ENCODE peak calls at places on chromosome 16, in nine cellular contexts. P is AG09319, B is osteoblast, A is lower lobe of right lung, S is H9, J is endodermal cell, O is stomach, C is HFFc6, D is A549. N is an unnamed sample.
A peak's percentile ranks its signal among the peaks of the same experiment; 100 is the strongest.

GRCh38 chr16:57998484-57998883 is 2.0 kb downstream of the ZNF319 start:
- DNase-seq in P (no peak), B (peak; percentile 87), A (peak; percentile 79), S (peak; percentile 81), J (peak; percentile 86), O (peak; percentile 46), C (no peak), D (peak; percentile 34), N (no peak)

GRCh38 chr16:70470927-70471341 is 16.5 kb downstream of the FCSK start:
- DNase-seq in P (no peak), B (peak; percentile 92), A (no peak), S (peak; percentile 75), J (peak; percentile 87), O (peak; percentile 61), C (no peak), D (peak; percentile 65), N (no peak)

GRCh38 chr16:68490829-68491575 is 42.7 kb upstream of the SMPD3 start:
- DNase-seq in P (no peak), B (no peak), A (no peak), S (peak; percentile 48), J (peak; percentile 93), O (peak; percentile 90), C (peak; percentile 55), D (peak; percentile 27), N (no peak)

GRCh38 chr16:86337581-86338402 is 172.5 kb upstream of the FOXF1 start:
- DNase-seq in P (no peak), B (no peak), A (no peak), S (peak; percentile 19), J (no peak), O (no peak), C (no peak), D (no peak), N (no peak)

GRCh38 chr16:49453983-49454382 is 80.4 kb downstream of the C16orf78 start:
- DNase-seq in P (no peak), B (no peak), A (no peak), S (no peak), J (peak; percentile 44), O (no peak), C (no peak), D (no peak), N (no peak)

GRCh38 chr16:14302399-14303181 is 231.5 kb downstream of the MRTFB start:
- DNase-seq in P (no peak), B (peak; percentile 94), A (no peak), S (peak; percentile 49), J (peak; percentile 78), O (no peak), C (no peak), D (peak; percentile 61), N (peak; percentile 62)

GRCh38 chr16:70454221-70455034 is at the start of gene FCSK:
- DNase-seq in P (no peak), B (peak; percentile 98), A (peak; percentile 81), S (peak; percentile 84), J (peak; percentile 92), O (peak; percentile 64), C (no peak), D (peak; percentile 75), N (peak; percentile 90)

GRCh38 chr16:49469323-49469670 is 95.7 kb downstream of the C16orf78 start:
- DNase-seq in P (no peak), B (peak; percentile 66), A (no peak), S (no peak), J (no peak), O (no peak), C (no peak), D (no peak), N (no peak)

GRCh38 chr16:84862804-84863484 is 43.2 kb downstream of the CRISPLD2 start:
- DNase-seq in P (no peak), B (peak; percentile 14), A (no peak), S (no peak), J (no peak), O (no peak), C (no peak), D (no peak), N (no peak)

GRCh38 chr16:63690267-63690666 is 1431.6 kb downstream of the CDH11 start:
- DNase-seq in P (no peak), B (no peak), A (no peak), S (no peak), J (no peak), O (no peak), C (no peak), D (no peak), N (no peak)

GRCh38 chr16:68704232-68704867 is 32.7 kb upstream of the CDH1 start:
- DNase-seq in P (peak; percentile 16), B (peak; percentile 93), A (peak; percentile 85), S (peak; percentile 94), J (peak; percentile 97), O (peak; percentile 92), C (peak; percentile 63), D (peak; percentile 89), N (peak; percentile 78)

GRCh38 chr16:71808593-71809449 is at the start of gene AP1G1:
- DNase-seq in P (peak; percentile 98), B (peak; percentile 96), A (peak; percentile 98), S (peak; percentile 98), J (peak; percentile 98), O (peak; percentile 95), C (peak; percentile 98), D (peak; percentile 99), N (peak; percentile 95)

GRCh38 chr16:4766875-4767628 is at the start of gene ZNF500:
- DNase-seq in P (peak; percentile 85), B (peak; percentile 99), A (peak; percentile 99), S (peak; percentile 99), J (peak; percentile 100), O (peak; percentile 99), C (peak; percentile 96), D (peak; percentile 96), N (peak; percentile 97)
- TF ChIP-seq CTCF in P (no peak), B (no peak), A (no peak), S (no peak), J (no peak), O (no peak), C (no peak), D (no peak), N (no peak)

GRCh38 chr16:75627856-75628255 is 4.8 kb upstream of the ADAT1 start:
- DNase-seq in P (no peak), B (no peak), A (no peak), S (no peak), J (no peak), O (no peak), C (no peak), D (no peak), N (no peak)

GRCh38 chr16:75624921-75625334 is 1.8 kb upstream of the ADAT1 start:
- DNase-seq in P (no peak), B (no peak), A (no peak), S (no peak), J (no peak), O (no peak), C (peak; percentile 33), D (peak; percentile 37), N (no peak)

GRCh38 chr16:75629132-75629531 is 6.1 kb upstream of the ADAT1 start:
- DNase-seq in P (no peak), B (no peak), A (no peak), S (no peak), J (no peak), O (no peak), C (no peak), D (no peak), N (no peak)

GRCh38 chr16:75628351-75628750 is 5.3 kb upstream of the ADAT1 start:
- DNase-seq in P (no peak), B (no peak), A (no peak), S (no peak), J (no peak), O (no peak), C (no peak), D (no peak), N (no peak)

GRCh38 chr16:75626806-75627205 is 3.7 kb upstream of the ADAT1 start:
- DNase-seq in P (no peak), B (no peak), A (no peak), S (no peak), J (no peak), O (no peak), C (no peak), D (no peak), N (no peak)
- TF ChIP-seq CTCF in P (no peak), B (no peak), A (no peak), S (no peak), J (no peak), O (no peak), C (no peak), D (no peak), N (no peak)

DNA sequence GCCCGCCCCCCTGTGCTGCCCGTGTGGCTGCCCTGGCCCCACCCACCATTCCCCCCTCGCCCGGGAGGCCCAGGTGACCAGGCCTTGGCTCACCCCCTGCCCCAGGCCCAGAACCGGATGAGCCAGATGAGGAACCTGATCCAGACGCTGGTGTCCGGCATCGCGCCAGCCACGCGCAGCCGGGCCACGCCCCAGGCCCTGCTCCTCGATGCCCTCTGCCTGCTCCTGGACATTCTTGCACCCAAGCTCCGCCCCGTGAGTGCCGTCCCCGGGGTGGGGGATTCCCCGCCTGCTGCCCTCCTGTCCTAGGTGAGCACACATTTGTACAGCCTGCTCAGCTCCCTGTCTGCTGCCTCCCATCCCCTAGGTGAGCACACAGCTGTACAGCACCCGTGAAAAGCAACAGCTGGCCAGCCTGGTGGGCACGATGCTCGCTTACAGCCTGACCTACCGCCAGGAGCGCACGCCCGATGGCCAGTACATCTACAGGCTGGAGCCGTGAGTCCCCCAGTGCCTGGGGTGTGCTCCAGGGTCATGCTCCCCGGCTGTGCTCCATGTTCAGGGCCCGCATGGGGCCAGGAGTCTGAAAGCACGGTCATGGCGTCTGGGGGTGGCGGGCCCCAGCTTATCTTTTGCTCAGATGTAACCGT is 4.8 kb downstream of the GNG13 start:
- DNase-seq in P (no peak), B (no peak), A (no peak), S (no peak), J (no peak), O (peak; percentile 57), C (no peak), D (peak; percentile 80), N (no peak)
- TF ChIP-seq CTCF in P (no peak), B (no peak), A (no peak), S (no peak), J (no peak), O (no peak), C (no peak), D (no peak), N (no peak)

DNA sequence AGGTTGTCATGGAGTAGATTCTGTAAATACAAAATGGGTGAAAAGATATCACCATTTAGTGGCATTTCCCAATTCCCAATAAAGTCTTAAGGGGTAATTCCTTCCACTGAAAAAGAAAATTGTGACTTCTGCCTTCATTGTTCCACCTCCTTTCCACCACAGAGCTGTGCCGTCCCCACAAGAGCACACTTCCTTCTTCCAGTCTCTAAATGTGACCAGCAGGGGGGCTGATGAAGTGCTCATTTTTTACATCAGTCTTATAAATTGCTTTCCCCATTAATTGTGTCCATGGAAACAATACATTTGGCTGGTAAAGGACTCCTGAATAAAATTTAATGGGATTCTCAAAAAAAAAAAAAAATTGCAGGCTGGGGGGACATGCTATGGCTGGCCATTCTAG is 260.8 kb upstream of the PSMD7 start:
- DNase-seq in P (no peak), B (no peak), A (no peak), S (no peak), J (peak; percentile 64), O (no peak), C (no peak), D (peak; percentile 25), N (peak; percentile 19)
- TF ChIP-seq CTCF in P (peak; percentile 35), B (peak; percentile 23), A (no peak), S (peak; percentile 52), J (peak; percentile 70), O (no peak), C (peak; percentile 43), D (peak; percentile 6), N (peak; percentile 36)

N was measured in GM13977.